ENCODE peak calls at places on chromosomes 13 and 19, in six cellular contexts. V, C, P, N, G and U are unnamed samples.

GRCh38 chr13:106416645-106417044 is 118.8 kb downstream of the EFNB2 start:
- DNase-seq in V (no peak), C (no peak), P (no peak), N (no peak), G (no peak), U (no peak)

GRCh38 chr13:75226092-75226491 is 255.9 kb downstream of the TBC1D4 start:
- DNase-seq in V (no peak), C (no peak), P (no peak), N (no peak), G (no peak), U (no peak)

GRCh38 chr19:40619333-40620160 is 18.4 kb downstream of the LTBP4 start:
- DNase-seq in V (no peak), C (no peak), P (no peak), N (no peak), G (no peak), U (no peak)

GRCh38 chr19:32818536-32818935 is 51.0 kb downstream of the SLC7A9 start:
- DNase-seq in V (no peak), C (no peak), P (no peak), N (no peak), G (no peak), U (no peak)

GRCh38 chr19:14482112-14482941 is 7.2 kb upstream of the PTGER1 start:
- DNase-seq in V (no peak), C (no peak), P (no peak), N (no peak), G (no peak), U (no peak)

GRCh38 chr13:36261976-36262375 is 35.6 kb downstream of the CCDC169 start:
- DNase-seq in V (peak), C (no peak), P (no peak), N (no peak), G (no peak), U (peak)

GRCh38 chr13:39578821-39579291 is 24.1 kb downstream of the LHFPL6 start:
- DNase-seq in V (no peak), C (no peak), P (no peak), N (no peak), G (no peak), U (no peak)

GRCh38 chr19:32437096-32437495 is 31.5 kb downstream of the DPY19L3 start:
- DNase-seq in V (no peak), C (no peak), P (no peak), N (no peak), G (no peak), U (no peak)

GRCh38 chr13:58712191-58712590 is 1080.6 kb downstream of the PCDH17 start:
- DNase-seq in V (no peak), C (no peak), P (no peak), N (no peak), G (no peak), U (no peak)

GRCh38 chr19:29478578-29479565 is 46.9 kb upstream of the VSTM2B start:
- DNase-seq in V (no peak), C (no peak), P (no peak), N (no peak), G (no peak), U (no peak)

GRCh38 chr19:24140099-24140498 is 53.1 kb downstream of the ZNF254 start:
- DNase-seq in V (no peak), C (peak), P (no peak), N (peak), G (peak), U (peak)

GRCh38 chr13:94153586-94153985 is 325.9 kb downstream of the DCT start:
- DNase-seq in V (no peak), C (no peak), P (no peak), N (no peak), G (no peak), U (no peak)

GRCh38 chr13:21006141-21007005 is 55.0 kb downstream of the LATS2 start:
- DNase-seq in V (no peak), C (no peak), P (peak), N (no peak), G (no peak), U (no peak)

GRCh38 chr13:90105881-90106496 is 1241.5 kb upstream of the MIR17HG start:
- DNase-seq in V (no peak), C (no peak), P (no peak), N (peak), G (no peak), U (no peak)

GRCh38 chr19:49559443-49559842 is 20.9 kb downstream of the NOSIP start:
- DNase-seq in V (no peak), C (no peak), P (no peak), N (no peak), G (no peak), U (no peak)

GRCh38 chr19:5306531-5306930 is 34.1 kb downstream of the PTPRS start:
- DNase-seq in V (no peak), C (no peak), P (no peak), N (no peak), G (no peak), U (no peak)

GRCh38 chr13:98068511-98068910 is 74.4 kb upstream of the FARP1 start:
- DNase-seq in V (no peak), C (no peak), P (peak), N (no peak), G (no peak), U (no peak)